ENCODE peak calls at places on chromosome 17, in nine cellular contexts. D is NCI-H226; I is astrocyte; L is G401; Z is activated CD4-positive, CD25-positive, alpha-beta regulatory T cell; F is NCI-H524; G is substantia nigra; E is omental fat pad; K is NCI-H2107. X is an unnamed sample.

GRCh38 chr17:47807421-47807820 is 14.2 kb downstream of the OSBPL7 start:
- DNase-seq in D (no peak), I (no peak), L (no peak), Z (no peak), F (no peak), G (no peak), E (no peak), K (no peak), X (no peak)

GRCh38 chr17:51120357-51120738 is 320 bp downstream of the SPAG9 start:
- DNase-seq in D (peak; percentile 31), I (peak; percentile 22), L (peak; percentile 61), Z (peak; percentile 39), F (peak; percentile 62), G (peak; percentile 56), E (no peak), K (no peak), X (no peak)

GRCh38 chr17:47323382-47324223 is at the start of gene EFCAB13:
- DNase-seq in D (no peak), I (peak; percentile 65), L (peak; percentile 8), Z (peak; percentile 67), F (peak; percentile 92), G (peak; percentile 65), E (peak; percentile 70), K (peak; percentile 11), X (no peak)

GRCh38 chr17:47990962-47991731 is 20.2 kb downstream of the CDK5RAP3 start:
- DNase-seq in D (no peak), I (no peak), L (no peak), Z (no peak), F (peak; percentile 57), G (no peak), E (no peak), K (no peak), X (no peak)

GRCh38 chr17:7579839-7580630 is 597 bp downstream of the CD68 start:
- DNase-seq in D (no peak), I (no peak), L (no peak), Z (no peak), F (no peak), G (no peak), E (no peak), K (no peak), X (no peak)

GRCh38 chr17:61129232-61129631 is 270.4 kb upstream of the TBX2 start:
- DNase-seq in D (no peak), I (no peak), L (no peak), Z (no peak), F (no peak), G (no peak), E (no peak), K (no peak), X (no peak)

GRCh38 chr17:13140750-13141149 is 122.9 kb upstream of the ELAC2 start:
- DNase-seq in D (no peak), I (no peak), L (no peak), Z (no peak), F (no peak), G (no peak), E (no peak), K (no peak), X (no peak)

GRCh38 chr17:50203589-50204345 is 2.3 kb upstream of the COL1A1 start:
- DNase-seq in D (no peak), I (peak; percentile 97), L (no peak), Z (no peak), F (no peak), G (no peak), E (no peak), K (no peak), X (no peak)

GRCh38 chr17:78903101-78903779 is at the start of gene CEP295NL:
- DNase-seq in D (peak; percentile 11), I (no peak), L (no peak), Z (no peak), F (peak; percentile 63), G (peak; percentile 60), E (no peak), K (no peak), X (no peak)

GRCh38 chr17:64081802-64082799 is 47.8 kb downstream of the ERN1 start:
- DNase-seq in D (peak; percentile 48), I (peak; percentile 48), L (peak; percentile 93), Z (no peak), F (peak; percentile 100), G (no peak), E (no peak), K (peak; percentile 49), X (no peak)